ENCODE peak calls at places on chromosomes 12 and 14, in eight cellular contexts. L is PC-9, Y is CD14-positive monocyte, K is cardiac muscle cell, N is stomach, R is fibroblast of pulmonary artery, O is hepatocyte, A is GM12865. J is an unnamed sample.
A peak's percentile ranks its signal among the peaks of the same experiment; 100 is the strongest.

GRCh38 chr14:51071851-51072250 is 23.1 kb downstream of the TRIM9 start:
- DNase-seq in O (no peak), L (no peak), K (no peak), R (no peak), A (no peak), N (no peak), Y (no peak), J (no peak)

GRCh38 chr14:68779761-68780323 is 13.0 kb downstream of the ZFP36L1 start:
- DNase-seq in O (peak; percentile 87), K (no peak), A (no peak), Y (no peak), L (no peak), R (peak; percentile 69), N (peak; percentile 25), J (peak; percentile 43)

GRCh38 chr12:40117818-40118217 is 11.9 kb upstream of the SLC2A13 start:
- DNase-seq in O (no peak), K (no peak), N (no peak), Y (no peak), R (no peak), A (peak; percentile 62), L (no peak), J (no peak)

GRCh38 chr12:46763230-46763629 is 62.6 kb downstream of the SLC38A4 start:
- DNase-seq in N (no peak), L (no peak), O (no peak), Y (no peak), K (no peak), R (no peak), A (peak; percentile 10), J (no peak)

GRCh38 chr12:67471810-67472209 is 176.7 kb upstream of the DYRK2 start:
- DNase-seq in R (no peak), K (no peak), Y (no peak), N (no peak), L (no peak), O (no peak), A (no peak), J (no peak)

GRCh38 chr14:96888593-96888992 is 91.4 kb downstream of the VRK1 start:
- DNase-seq in N (no peak), A (no peak), L (no peak), K (peak; percentile 66), O (no peak), Y (no peak), R (no peak), J (no peak)

GRCh38 chr12:29711381-29711780 is 72.4 kb downstream of the TMTC1 start:
- DNase-seq in N (no peak), Y (no peak), K (no peak), R (no peak), L (no peak), O (no peak), A (no peak), J (no peak)

GRCh38 chr14:32364941-32365340 is 35.8 kb downstream of the AKAP6 start:
- DNase-seq in Y (no peak), L (no peak), O (no peak), A (no peak), K (no peak), R (no peak), N (no peak), J (no peak)

GRCh38 chr12:27817761-27818160 is 37.7 kb upstream of the MANSC4 start:
- DNase-seq in A (no peak), Y (no peak), L (no peak), N (no peak), R (no peak), O (no peak), K (no peak), J (no peak)

GRCh38 chr12:16165506-16165905 is 112.0 kb downstream of the SLC15A5 start:
- DNase-seq in K (peak; percentile 55), O (peak; percentile 63), N (peak; percentile 36), R (peak; percentile 78), Y (no peak), L (no peak), A (peak; percentile 15), J (no peak)

GRCh38 chr14:100623557-100623956 is 36.3 kb upstream of the BEGAIN start:
- DNase-seq in K (no peak), A (no peak), Y (no peak), R (no peak), O (no peak), L (no peak), N (no peak), J (no peak)

GRCh38 chr12:49961993-49962764 is 507 bp downstream of the AQP5 start:
- DNase-seq in K (no peak), O (no peak), A (no peak), N (no peak), R (no peak), Y (no peak), L (no peak), J (no peak)

GRCh38 chr12:67593041-67593870 is 55.3 kb upstream of the DYRK2 start:
- DNase-seq in L (peak; percentile 97), Y (no peak), N (peak; percentile 82), K (no peak), A (no peak), R (no peak), O (peak; percentile 77), J (no peak)

GRCh38 chr12:93614917-93615596 is 42.6 kb downstream of the SOCS2 start:
- DNase-seq in R (peak; percentile 45), N (no peak), O (no peak), Y (no peak), K (peak; percentile 42), A (no peak), L (no peak), J (no peak)

GRCh38 chr14:104112609-104113571 is 25.5 kb upstream of the KIF26A start:
- DNase-seq in A (no peak), Y (no peak), N (peak; percentile 21), R (no peak), K (no peak), L (no peak), O (no peak), J (no peak)

GRCh38 chr12:7439579-7440505 is 4.1 kb downstream of the CD163L1 start:
- DNase-seq in A (no peak), N (no peak), K (peak; percentile 77), R (peak; percentile 60), O (peak; percentile 71), L (peak; percentile 65), Y (peak; percentile 54), J (no peak)

GRCh38 chr14:39483682-39484081 is 51.4 kb upstream of the FBXO33 start:
- DNase-seq in L (no peak), O (no peak), N (no peak), R (no peak), A (no peak), Y (no peak), K (no peak), J (no peak)

GRCh38 chr14:99758121-99758871 is 34.9 kb upstream of the EML1 start:
- DNase-seq in L (peak; percentile 76), N (no peak), K (no peak), O (peak; percentile 44), Y (no peak), R (peak; percentile 60), A (no peak), J (no peak)

GRCh38 chr12:103930787-103931536 is 752 bp downstream of the HSP90B1 start:
- DNase-seq in A (peak; percentile 68), O (peak; percentile 24), Y (peak; percentile 49), R (peak; percentile 36), L (no peak), K (peak; percentile 42), N (peak; percentile 59), J (peak; percentile 29)

GRCh38 chr14:68695326-68695768 is 97.5 kb downstream of the ZFP36L1 start:
- DNase-seq in R (peak; percentile 99), N (no peak), A (peak; percentile 90), Y (peak; percentile 88), L (peak; percentile 100), K (no peak), O (no peak), J (peak; percentile 45)

GRCh38 chr14:51867753-51868152 is 7.3 kb downstream of the GNG2 start:
- DNase-seq in Y (no peak), A (no peak), N (no peak), O (no peak), K (no peak), L (no peak), R (no peak), J (no peak)

GRCh38 chr12:54413284-54414190 is 5.5 kb downstream of the ITGA5 start:
- DNase-seq in O (no peak), N (peak; percentile 37), K (no peak), Y (peak; percentile 86), A (peak; percentile 46), L (no peak), R (peak; percentile 56), J (peak; percentile 74)

GRCh38 chr12:26713885-26714383 is 119.1 kb downstream of the ITPR2 start:
- DNase-seq in O (no peak), R (no peak), L (no peak), Y (no peak), N (no peak), K (no peak), A (peak; percentile 63), J (no peak)

GRCh38 chr12:118358008-118358359 is 14.7 kb downstream of the TAOK3 start:
- DNase-seq in R (no peak), K (no peak), A (no peak), N (no peak), O (no peak), Y (no peak), L (no peak), J (no peak)
- TF ChIP-seq CTCF in R (no peak), K (no peak), A (no peak), N (no peak), O (no peak), Y (no peak), L (no peak), J (no peak)

DNA sequence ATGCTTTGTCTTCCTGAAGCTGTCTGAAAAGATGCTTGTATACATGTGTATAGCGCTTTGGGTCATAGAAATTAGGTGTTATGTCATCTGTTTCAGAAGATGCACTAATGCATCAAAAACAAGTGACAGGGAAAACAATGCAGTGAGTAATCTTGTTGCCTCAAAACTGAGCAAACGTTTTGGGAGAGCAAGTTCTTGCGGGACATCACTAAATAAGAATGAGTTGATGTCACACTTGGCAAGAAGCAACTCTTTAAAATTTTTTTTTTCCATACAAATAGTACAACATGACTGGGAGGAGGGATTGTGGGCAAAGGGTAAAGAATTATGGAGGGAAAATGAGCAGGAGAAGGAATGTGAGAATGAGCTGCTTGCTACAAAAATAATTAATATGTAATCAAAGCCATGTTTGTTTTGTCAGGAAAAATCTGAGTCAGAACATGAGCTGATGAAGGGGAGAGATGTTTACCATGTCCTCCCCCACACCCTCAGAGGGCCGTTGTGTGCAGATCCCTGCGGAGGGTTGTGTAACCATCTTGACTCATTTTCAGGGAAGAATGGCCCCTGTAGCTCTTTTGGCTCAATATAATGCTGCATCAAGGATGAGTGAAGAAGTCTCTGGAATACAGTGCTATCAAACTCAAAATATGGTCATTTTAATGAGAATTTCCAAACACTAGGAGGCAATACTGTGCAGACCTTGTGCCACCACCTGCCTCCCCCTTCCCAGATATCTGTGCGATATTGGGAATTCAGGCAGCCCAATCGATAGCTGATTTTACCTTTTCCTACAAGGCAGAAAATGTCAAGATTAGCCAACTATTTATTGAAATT is 41.4 kb downstream of the BORCS5 start:
- DNase-seq in N (no peak), A (no peak), Y (no peak), L (peak; percentile 90), O (peak; percentile 82), K (no peak), R (peak; percentile 98), J (no peak)
- TF ChIP-seq CTCF in N (peak; percentile 9), A (no peak), Y (no peak), L (no peak), O (no peak), K (no peak), R (peak; percentile 35), J (no peak)

GRCh38 chr12:5561057-5561456 is 129.1 kb downstream of the NTF3 start:
- DNase-seq in L (no peak), K (no peak), N (no peak), O (no peak), A (no peak), R (no peak), Y (no peak), J (no peak)
- TF ChIP-seq CTCF in L (no peak), K (no peak), N (no peak), O (no peak), A (no peak), R (no peak), Y (no peak), J (no peak)

GRCh38 chr12:30753233-30753632 is 1.5 kb downstream of the CAPRIN2 start:
- DNase-seq in A (peak; percentile 35), N (no peak), R (peak; percentile 64), L (no peak), Y (no peak), O (peak; percentile 33), K (peak; percentile 50), J (no peak)
- TF ChIP-seq CTCF in A (no peak), N (no peak), R (peak; percentile 64), L (peak; percentile 45), Y (no peak), O (peak; percentile 34), K (peak; percentile 65), J (no peak)